ENCODE peak calls at places on chromosomes 5 and 9, in four cellular contexts. X is DMS 273 treated with DMSO at 0.1 percent for 48 hours, H is adrenal gland, A is RCC 7860. R is an unnamed sample.

GRCh38 chr5:147949711-147950573 is 43.6 kb upstream of the C5orf46 start:
- DNase-seq in A (peak), X (peak), H (no peak), R (no peak)

GRCh38 chr5:180139731-180140626 is 68.4 kb upstream of the RNF130 start:
- DNase-seq in X (no peak), H (no peak), A (no peak), R (no peak)

GRCh38 chr5:122237906-122238305 is 74.1 kb upstream of the SNCAIP start:
- DNase-seq in X (no peak), H (no peak), A (no peak), R (no peak)

GRCh38 chr9:128933731-128934130 is 12.9 kb downstream of the PHYHD1 start:
- DNase-seq in A (no peak), X (no peak), H (no peak), R (no peak)

GRCh38 chr9:110979636-110980035 is 58.6 kb downstream of the LPAR1 start:
- DNase-seq in H (no peak), A (no peak), X (no peak), R (no peak)

GRCh38 chr5:116922532-116922931 is 347.9 kb upstream of the SEMA6A start:
- DNase-seq in A (no peak), H (no peak), X (no peak), R (no peak)

GRCh38 chr5:14144586-14145355 is 1.6 kb downstream of the TRIO start:
- DNase-seq in X (peak), A (peak), H (peak), R (peak)

GRCh38 chr5:151063136-151063544 is 17.7 kb downstream of the TNIP1 start:
- DNase-seq in A (peak), X (no peak), H (peak), R (no peak)

GRCh38 chr5:88256872-88257271 is 11.8 kb downstream of the TMEM161B start:
- DNase-seq in H (peak), X (no peak), A (no peak), R (no peak)